ENCODE peak calls at places on chromosomes 16 and 17, in four cellular contexts. D, A, E and F are unnamed samples.

GRCh38 chr17:78781339-78782304 is at the start of gene CYTH1:
- DNase-seq in D (peak), E (peak), A (peak), F (no peak)

GRCh38 chr16:80946481-80946880 is 60.2 kb downstream of the CMC2 start:
- DNase-seq in D (no peak), E (no peak), A (no peak), F (no peak)

GRCh38 chr17:82794781-82795505 is 43.1 kb downstream of the TBCD start:
- DNase-seq in E (no peak), A (peak), D (no peak), F (no peak)

GRCh38 chr16:55901756-55902155 is 26.6 kb upstream of the CES5A start:
- DNase-seq in E (no peak), A (no peak), D (no peak), F (no peak)

GRCh38 chr16:12423151-12423550 is 380.5 kb downstream of the CPPED1 start:
- DNase-seq in D (no peak), E (no peak), A (no peak), F (no peak)

GRCh38 chr17:74569392-74570003 is 2.2 kb upstream of the CD300H start:
- DNase-seq in D (peak), A (peak), E (no peak), F (no peak)

GRCh38 chr17:19644493-19645210 is 3.9 kb upstream of the ALDH3A2 start:
- DNase-seq in D (no peak), E (no peak), A (no peak), F (no peak)

GRCh38 chr16:58515871-58516767 is 802 bp downstream of the SETD6 start:
- DNase-seq in A (peak), E (no peak), D (peak), F (peak)

GRCh38 chr17:75654176-75654575 is 12.8 kb downstream of the RECQL5 start:
- DNase-seq in A (no peak), E (no peak), D (no peak), F (no peak)

GRCh38 chr17:62109378-62109902 is 44.4 kb upstream of the MED13 start:
- DNase-seq in D (peak), A (peak), E (peak), F (peak)

GRCh38 chr16:70696952-70697600 is 11.2 kb upstream of the MTSS2 start:
- DNase-seq in A (peak), E (no peak), D (peak), F (no peak)

GRCh38 chr17:1583569-1583968 is 21.0 kb upstream of the PITPNA start:
- DNase-seq in E (no peak), D (no peak), A (no peak), F (no peak)

GRCh38 chr17:77507116-77507885 is 366.5 kb downstream of the SEC14L1 start:
- DNase-seq in D (no peak), A (no peak), E (peak), F (no peak)

GRCh38 chr16:49010879-49011278 is 270.8 kb downstream of the CBLN1 start:
- DNase-seq in E (no peak), A (no peak), D (no peak), F (no peak)

GRCh38 chr16:85306793-85307551 is 194.7 kb upstream of the CIBAR2 start:
- DNase-seq in E (no peak), A (no peak), D (no peak), F (no peak)

GRCh38 chr16:69820926-69821541 is 58.9 kb downstream of the WWP2 start:
- DNase-seq in E (peak), A (no peak), D (no peak), F (peak)

GRCh38 chr16:84543931-84544776 is 39.7 kb upstream of the MEAK7 start:
- DNase-seq in D (no peak), E (no peak), A (peak), F (no peak)

GRCh38 chr16:28873543-28874201 is 4.6 kb upstream of the ATP2A1 start:
- DNase-seq in E (peak), D (peak), A (no peak), F (no peak)

GRCh38 chr17:28865946-28866752 is 11.3 kb downstream of the ERAL1 start:
- DNase-seq in D (no peak), E (no peak), A (no peak), F (no peak)

GRCh38 chr16:12089492-12090161 is 113.1 kb downstream of the SNX29 start:
- DNase-seq in A (peak), D (peak), E (no peak), F (peak)

GRCh38 chr17:38591759-38592241 is 14.0 kb downstream of the SRCIN1 start:
- DNase-seq in D (peak), A (no peak), E (peak), F (no peak)

GRCh38 chr16:71754108-71754507 is 29.6 kb upstream of the PHLPP2 start:
- DNase-seq in D (no peak), A (no peak), E (no peak), F (no peak)

GRCh38 chr17:19977360-19978205 is at the start of gene AKAP10:
- DNase-seq in A (peak), D (peak), E (peak), F (peak)

GRCh38 chr17:75181608-75182318 is 996 bp downstream of the SUMO2 start:
- DNase-seq in A (peak), E (peak), D (peak), F (no peak)

GRCh38 chr16:12819126-12820117 is 15.7 kb upstream of the CPPED1 start:
- DNase-seq in D (peak), A (peak), E (peak), F (peak)

GRCh38 chr17:1038459-1039118 is 41.7 kb downstream of the TIMM22 start:
- DNase-seq in A (peak), D (no peak), E (no peak), F (no peak)

GRCh38 chr16:14291941-14292825 is 221.1 kb downstream of the MRTFB start:
- DNase-seq in E (no peak), D (no peak), A (no peak), F (no peak)

GRCh38 chr17:27367121-27367981 is 73.4 kb downstream of the WSB1 start:
- DNase-seq in A (peak), E (no peak), D (no peak), F (no peak)

GRCh38 chr17:49076575-49077384 is 55.8 kb upstream of the B4GALNT2 start:
- DNase-seq in A (no peak), D (no peak), E (no peak), F (no peak)

GRCh38 chr16:22264786-22265185 is 32.4 kb upstream of the POLR3E start:
- DNase-seq in D (no peak), E (peak), A (no peak), F (no peak)

GRCh38 chr17:13601317-13601775 is 383 bp downstream of the HS3ST3A1 start:
- DNase-seq in A (peak), E (peak), D (no peak), F (no peak)

GRCh38 chr16:7420843-7421242 is 88.2 kb downstream of the RBFOX1 start:
- DNase-seq in D (no peak), A (no peak), E (no peak), F (no peak)

GRCh38 chr17:3998436-3998835 is 34.2 kb upstream of the ATP2A3 start:
- DNase-seq in E (no peak), A (no peak), D (no peak), F (no peak)

GRCh38 chr16:3259097-3259496 is 2.7 kb upstream of the MEFV start:
- DNase-seq in D (no peak), E (no peak), A (no peak), F (peak)

GRCh38 chr17:29241015-29241963 is 5.4 kb upstream of the CRYBA1 start:
- DNase-seq in D (peak), A (no peak), E (peak), F (peak)

GRCh38 chr17:21283482-21284318 is 811 bp upstream of the MAP2K3 start:
- DNase-seq in E (peak), A (no peak), D (no peak), F (no peak)

GRCh38 chr16:52597073-52597771 is 50.3 kb upstream of the TOX3 start:
- DNase-seq in A (no peak), D (no peak), E (no peak), F (no peak)